ENCODE peak calls at places on chromosomes 1 and 21, in nine cellular contexts. M is endodermal cell, Y is neural progenitor cell, G is Calu3, D is H9, P is psoas muscle, Q is astrocyte of the spinal cord, L is AG04450, E is GM20000. S is an unnamed sample.
A peak's percentile ranks its signal among the peaks of the same experiment; 100 is the strongest.

GRCh38 chr21:33966324-33966949 is 50.8 kb upstream of the ATP5PO start:
- DNase-seq in D (no peak), M (no peak), Q (no peak), Y (no peak), E (no peak), P (no peak), G (no peak), L (no peak), S (no peak)

GRCh38 chr1:86487131-86487804 is 18.5 kb downstream of the CLCA1 start:
- DNase-seq in G (no peak), Q (peak; percentile 92), M (no peak), P (peak; percentile 74), Y (no peak), D (no peak), E (no peak), L (peak; percentile 2), S (no peak)

GRCh38 chr1:230112782-230113181 is 45.7 kb downstream of the GALNT2 start:
- DNase-seq in L (no peak), P (peak; percentile 28), G (no peak), E (no peak), Q (no peak), M (no peak), Y (no peak), D (no peak), S (no peak)

GRCh38 chr1:9294910-9295636 is 2.4 kb downstream of the SPSB1 start:
- DNase-seq in L (no peak), P (peak; percentile 76), D (no peak), G (no peak), M (no peak), Q (peak; percentile 73), Y (no peak), E (peak; percentile 66), S (no peak)

GRCh38 chr1:232622981-232623380 is 7.0 kb downstream of the SIPA1L2 start:
- DNase-seq in M (peak; percentile 92), Q (peak; percentile 47), P (no peak), L (no peak), Y (peak; percentile 74), D (peak; percentile 85), E (no peak), G (no peak), S (no peak)

GRCh38 chr1:218718977-218719376 is 373.8 kb downstream of the TGFB2 start:
- DNase-seq in P (no peak), G (no peak), E (no peak), Q (peak; percentile 80), M (no peak), Y (no peak), D (no peak), L (peak; percentile 86), S (no peak)

GRCh38 chr1:83499998-83500397 is 498.9 kb downstream of the TTLL7 start:
- DNase-seq in Y (no peak), P (no peak), E (no peak), M (no peak), L (no peak), G (no peak), D (no peak), Q (no peak), S (no peak)

GRCh38 chr1:7456683-7457082 is 314.4 kb upstream of the VAMP3 start:
- DNase-seq in Y (peak; percentile 36), Q (no peak), G (no peak), L (no peak), E (no peak), M (peak; percentile 77), D (peak; percentile 71), P (no peak), S (no peak)

GRCh38 chr1:212166296-212167039 is 118.7 kb upstream of the PPP2R5A start:
- DNase-seq in G (no peak), E (no peak), Y (no peak), P (no peak), Q (no peak), L (no peak), D (no peak), M (no peak), S (no peak)

GRCh38 chr1:192544983-192545393 is 30.6 kb upstream of the RGS1 start:
- DNase-seq in M (no peak), G (no peak), Y (no peak), D (no peak), L (no peak), E (peak; percentile 31), Q (peak; percentile 89), P (no peak), S (no peak)

GRCh38 chr1:105138445-105138821 is 1388.7 kb downstream of the AMY1C start:
- DNase-seq in D (no peak), G (peak; percentile 0), Q (no peak), M (no peak), Y (no peak), E (no peak), P (no peak), L (no peak), S (no peak)

GRCh38 chr21:42837421-42838211 is 41.7 kb downstream of the WDR4 start:
- DNase-seq in L (no peak), Y (no peak), E (peak; percentile 27), M (peak; percentile 67), D (no peak), G (no peak), Q (no peak), P (peak; percentile 49), S (no peak)

GRCh38 chr1:36591278-36591677 is 108.6 kb upstream of the CSF3R start:
- DNase-seq in Y (no peak), G (no peak), Q (no peak), E (no peak), M (no peak), P (no peak), D (peak; percentile 61), L (no peak), S (no peak)

GRCh38 chr1:161013104-161013590 is 7.8 kb downstream of the F11R start:
- DNase-seq in E (no peak), D (no peak), G (no peak), M (no peak), Y (no peak), L (no peak), P (no peak), Q (no peak), S (no peak)

GRCh38 chr21:33974513-33975468 is 59.2 kb upstream of the ATP5PO start:
- DNase-seq in Q (no peak), D (no peak), E (no peak), G (no peak), P (no peak), M (no peak), Y (no peak), L (no peak), S (no peak)

GRCh38 chr1:168736450-168736980 is 7.5 kb upstream of the DPT start:
- DNase-seq in Y (peak; percentile 7), E (no peak), L (no peak), P (no peak), D (no peak), Q (no peak), G (no peak), M (no peak), S (no peak)

GRCh38 chr1:16163882-16164820 is 8.3 kb upstream of the EPHA2 start:
- DNase-seq in G (peak; percentile 76), E (no peak), Y (peak; percentile 51), D (no peak), P (no peak), L (peak; percentile 91), Q (peak; percentile 97), M (peak; percentile 81), S (no peak)

DNA sequence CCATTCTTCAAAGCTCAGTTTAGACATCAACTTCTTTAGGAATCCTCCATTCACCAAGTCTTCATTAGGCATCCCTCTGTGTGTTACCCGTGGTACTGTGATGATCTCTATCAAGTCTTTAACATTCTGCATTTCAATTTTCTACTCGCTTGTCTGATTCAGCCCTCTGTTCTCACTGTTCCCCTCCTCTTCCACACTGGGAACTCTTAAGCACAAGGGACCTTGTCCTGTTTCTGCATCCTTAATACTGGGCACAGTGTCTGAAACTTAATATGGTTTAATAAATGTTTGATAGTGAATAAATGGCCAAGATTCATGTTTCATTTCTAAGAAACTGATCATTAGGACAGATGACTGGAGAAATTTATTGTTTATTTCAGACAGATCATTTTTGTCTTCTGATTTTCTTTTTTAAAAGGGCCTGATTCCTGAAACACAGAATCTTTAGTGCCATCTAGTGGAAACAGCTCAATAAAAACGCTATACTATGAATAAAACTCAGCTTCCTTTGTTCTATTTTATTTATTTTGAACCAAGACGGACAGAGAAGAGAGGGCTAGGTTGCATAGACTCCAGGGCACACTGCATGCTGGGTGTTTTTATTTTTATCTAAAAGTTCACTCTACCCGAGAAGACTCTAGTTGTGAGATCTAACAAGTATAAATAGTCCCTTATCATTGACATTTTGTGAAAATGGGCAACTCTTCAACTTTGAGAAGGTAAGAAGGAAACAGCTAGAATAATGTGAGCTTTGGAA is 7.0 kb upstream of the TRIM45 start:
- DNase-seq in G (no peak), Y (peak; percentile 17), D (no peak), L (no peak), Q (peak; percentile 74), E (peak; percentile 47), P (no peak), M (no peak), S (no peak)
- TF ChIP-seq CTCF in G (peak; percentile 19), Y (peak; percentile 66), D (peak; percentile 67), L (peak; percentile 57), Q (peak; percentile 49), E (peak; percentile 41), P (peak; percentile 58), M (peak; percentile 76), S (peak; percentile 54)

DNA sequence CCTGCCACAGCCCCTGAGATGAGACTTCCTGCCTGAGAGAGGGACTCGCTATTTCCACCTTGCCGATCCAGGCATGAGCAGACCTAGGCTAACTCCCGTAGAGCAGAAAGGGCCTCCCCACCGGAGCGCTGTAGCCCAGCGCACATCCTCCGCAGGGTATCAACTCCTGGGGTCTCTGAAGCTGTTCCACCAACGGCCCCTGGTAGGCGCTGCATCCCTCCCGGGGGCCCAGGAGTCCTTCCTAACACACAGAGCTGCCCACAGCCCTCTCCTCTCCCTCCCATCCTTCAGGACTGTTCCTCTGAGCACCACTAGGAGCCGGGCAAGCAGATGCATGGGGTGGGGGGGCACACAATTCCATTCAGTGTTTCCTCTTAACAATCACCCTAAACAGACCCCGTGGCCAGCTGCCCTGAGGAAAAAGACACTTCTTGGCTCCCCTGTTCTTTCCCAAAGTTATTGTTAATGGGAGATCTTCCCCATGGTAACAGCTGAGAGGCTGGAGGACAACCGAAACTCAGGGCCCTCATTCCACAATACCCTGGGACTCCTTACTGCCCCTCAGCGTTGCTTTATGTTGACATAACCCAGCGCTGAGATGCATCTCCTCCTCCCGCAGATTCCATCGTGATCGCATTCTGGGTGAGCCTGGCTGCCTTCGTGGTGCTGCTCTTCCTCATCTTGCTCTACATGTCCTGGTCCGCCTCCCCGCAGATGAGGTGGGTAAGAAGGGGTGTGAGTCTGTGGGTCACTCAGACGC is 7.5 kb downstream of the MRAP start:
- DNase-seq in G (no peak), D (peak; percentile 96), L (no peak), Y (peak; percentile 91), P (no peak), E (no peak), Q (peak; percentile 7), M (peak; percentile 97), S (no peak)
- TF ChIP-seq CTCF in G (no peak), D (peak; percentile 95), L (peak; percentile 18), Y (peak; percentile 88), P (no peak), E (no peak), Q (peak; percentile 43), M (peak; percentile 96), S (no peak)

GRCh38 chr1:246567258-246568235 is 1.3 kb downstream of the CNST start:
- DNase-seq in L (peak; percentile 53), D (no peak), G (no peak), Q (peak; percentile 75), Y (peak; percentile 44), P (no peak), M (no peak), E (no peak), S (no peak)
- TF ChIP-seq CTCF in L (no peak), D (no peak), G (no peak), Q (no peak), Y (no peak), P (no peak), M (no peak), E (no peak), S (no peak)

GRCh38 chr1:99407018-99407417 is 142.7 kb downstream of the PLPPR4 start:
- DNase-seq in Q (no peak), Y (no peak), P (no peak), G (no peak), D (no peak), E (no peak), L (no peak), M (no peak), S (no peak)
- TF ChIP-seq CTCF in Q (no peak), Y (no peak), P (no peak), G (no peak), D (no peak), E (no peak), L (no peak), M (no peak), S (no peak)